ENCODE peak calls at places on chromosomes 13 and 19, in four cellular contexts. D, T, C and W are unnamed samples. For H3K27me3, the result is how much of the 10 kb centered on the place peaks cover.

GRCh38 chr19:916645-917322 is 349 bp upstream of the KISS1R start:
- DNase-seq in D (no peak), T (no peak), C (no peak), W (peak)

GRCh38 chr19:48338253-48338755 is 13.0 kb downstream of the EMP3 start:
- DNase-seq in D (no peak), T (no peak), C (no peak), W (no peak)

GRCh38 chr19:50607874-50608785 is 31.6 kb downstream of the SYT3 start:
- DNase-seq in D (no peak), T (peak), C (peak), W (peak)

GRCh38 chr13:111791131-111791530 is 275.8 kb upstream of the SOX1 start:
- DNase-seq in D (no peak), T (no peak), C (no peak), W (no peak)

GRCh38 chr19:1166872-1167573 is 7.0 kb downstream of the SBNO2 start:
- DNase-seq in D (no peak), T (no peak), C (no peak), W (no peak)

GRCh38 chr19:47005873-47006272 is 13.8 kb upstream of the NPAS1 start:
- DNase-seq in D (no peak), T (peak), C (no peak), W (no peak)

GRCh38 chr13:43006893-43007631 is 15.0 kb upstream of the EPSTI1 start:
- DNase-seq in D (no peak), T (no peak), C (no peak), W (peak)

GRCh38 chr19:6229216-6229913 is 50.4 kb downstream of the MLLT1 start:
- DNase-seq in D (no peak), T (no peak), C (no peak), W (no peak)

GRCh38 chr19:1746401-1747284 is 6.7 kb upstream of the ONECUT3 start:
- DNase-seq in D (no peak), T (no peak), C (no peak), W (no peak)

GRCh38 chr13:32600891-32601290 is 14.6 kb downstream of the PDS5B start:
- DNase-seq in D (no peak), T (no peak), C (no peak), W (no peak)

GRCh38 chr19:50510121-50510670 is 795 bp downstream of the JOSD2 start:
- DNase-seq in D (no peak), T (no peak), C (no peak), W (no peak)

GRCh38 chr19:13428352-13428751 is 77.9 kb downstream of the CACNA1A start:
- DNase-seq in D (no peak), T (peak), C (no peak), W (peak)

GRCh38 chr13:107069107-107069776 is 501.3 kb upstream of the ARGLU1 start:
- DNase-seq in D (no peak), T (no peak), C (no peak), W (no peak)

GRCh38 chr13:107067381-107067780 is 499.4 kb upstream of the ARGLU1 start:
- DNase-seq in D (no peak), T (no peak), C (no peak), W (no peak)

GRCh38 chr13:107066355-107066754 is 498.4 kb upstream of the ARGLU1 start:
- DNase-seq in D (no peak), T (no peak), C (no peak), W (no peak)
- H3K27me3 ChIP-seq in D (under half), T (under half), C (under half), W (under half)

DNA sequence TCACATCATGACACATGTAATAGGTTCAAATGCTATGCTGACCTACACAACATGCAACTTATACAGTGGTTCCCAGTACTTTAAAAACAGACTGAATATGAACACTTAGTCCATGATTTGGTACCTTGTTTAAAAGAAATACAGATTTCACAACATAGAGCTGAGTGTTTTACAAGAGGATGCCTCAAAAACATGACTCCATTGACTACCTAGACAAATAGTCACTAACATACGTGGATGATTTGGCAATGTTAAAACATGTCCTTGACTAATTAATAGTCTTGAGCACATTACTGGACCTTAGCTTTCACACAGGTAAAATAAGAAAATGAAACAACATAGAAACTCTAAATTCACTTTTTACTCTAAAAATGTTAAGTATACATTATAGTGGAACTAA is 300.1 kb downstream of the DIAPH3 start:
- DNase-seq in D (no peak), T (no peak), C (no peak), W (no peak)
- H3K27me3 ChIP-seq in D (under half), T (under half), C (under half), W (under half)

GRCh38 chr13:94705081-94705751 is 7.1 kb downstream of the SOX21 start:
- DNase-seq in D (no peak), T (no peak), C (no peak), W (no peak)

GRCh38 chr13:94704347-94705080 is 7.8 kb downstream of the SOX21 start:
- DNase-seq in D (no peak), T (no peak), C (no peak), W (no peak)

GRCh38 chr13:94706854-94707399 is 5.4 kb downstream of the SOX21 start:
- DNase-seq in D (no peak), T (no peak), C (no peak), W (peak)

GRCh38 chr13:94707400-94708021 is 4.8 kb downstream of the SOX21 start:
- DNase-seq in D (no peak), T (no peak), C (no peak), W (no peak)

DNA sequence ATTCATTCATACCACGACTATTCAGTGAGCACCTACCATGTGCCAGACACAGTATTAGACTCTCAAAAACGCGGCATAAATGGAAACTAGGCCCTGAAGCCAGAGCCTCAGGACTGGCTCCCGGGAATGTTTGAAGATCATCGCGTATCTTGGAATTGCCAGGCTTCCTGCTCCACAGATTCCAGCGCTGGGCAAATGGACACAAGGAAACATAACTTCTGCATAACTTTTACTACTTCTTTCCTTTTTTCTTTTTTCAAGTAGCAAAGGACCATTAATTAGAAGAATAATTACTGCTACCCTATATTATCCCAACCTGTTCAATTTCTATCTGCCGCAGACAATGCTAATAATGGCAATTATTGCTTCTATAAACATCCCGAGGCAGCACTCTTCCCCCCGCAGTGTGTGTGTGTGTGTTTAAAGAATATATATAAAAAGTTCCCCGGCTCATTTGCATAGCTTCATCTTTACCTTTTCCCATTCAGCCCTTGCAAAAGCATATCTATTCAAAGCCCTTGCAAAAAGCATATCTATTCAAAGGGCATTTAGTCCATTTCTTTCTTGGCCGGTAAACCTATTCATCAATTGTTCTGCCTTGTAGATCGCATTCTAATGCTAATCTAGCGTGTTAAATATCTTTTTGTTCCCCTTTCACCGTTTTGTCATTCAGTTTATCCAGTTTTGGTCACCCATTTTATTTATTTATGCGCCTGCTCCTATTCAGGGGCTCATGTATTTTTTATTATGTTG is 6.1 kb downstream of the SOX21 start:
- DNase-seq in D (no peak), T (no peak), C (no peak), W (peak)
- H3K27me3 ChIP-seq in D (under half), T (half or more), C (under half), W (under half)

GRCh38 chr13:40961224-40961623 is 57.9 kb downstream of the ELF1 start:
- DNase-seq in D (no peak), T (no peak), C (no peak), W (no peak)

GRCh38 chr13:40958655-40959054 is 60.5 kb downstream of the ELF1 start:
- DNase-seq in D (no peak), T (no peak), C (no peak), W (no peak)

GRCh38 chr13:40963927-40964326 is 55.2 kb downstream of the ELF1 start:
- DNase-seq in D (no peak), T (no peak), C (no peak), W (no peak)

GRCh38 chr13:40961826-40962225 is 57.3 kb downstream of the ELF1 start:
- DNase-seq in D (no peak), T (no peak), C (no peak), W (no peak)

DNA sequence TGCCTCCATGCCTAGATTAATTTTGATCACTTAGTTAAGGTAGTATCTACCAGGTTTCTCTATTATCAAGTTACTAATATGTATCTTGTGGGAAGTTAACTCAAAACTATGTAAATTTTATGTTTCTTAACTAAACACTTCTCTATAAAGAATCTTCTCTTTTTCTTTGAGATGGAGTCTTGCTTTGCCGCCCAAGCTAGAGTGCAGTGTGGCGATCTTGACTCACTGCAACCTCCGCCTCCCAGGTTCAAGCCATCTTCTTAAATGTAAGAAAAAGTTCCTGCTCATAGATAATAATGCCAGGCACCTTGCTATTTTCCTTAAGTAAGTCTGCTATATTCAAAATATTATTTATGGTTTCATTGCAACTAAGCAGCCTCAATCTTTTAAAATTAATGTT is 58.4 kb downstream of the ELF1 start:
- DNase-seq in D (no peak), T (no peak), C (no peak), W (no peak)
- H3K27me3 ChIP-seq in D (under half), T (under half), C (under half), W (under half)